ENCODE peak calls at places on chromosomes 1 and 21, in four cellular contexts. O is HCT116, K is Panc1, S is HepG2. T is an unnamed sample.

GRCh38 chr1:206457408-206457807 is 12.9 kb upstream of the IKBKE start:
- DNase-seq in K (no peak), O (no peak), S (no peak), T (no peak)

GRCh38 chr1:224897501-224897900 is 32.0 kb upstream of the DNAH14 start:
- DNase-seq in O (no peak), K (no peak), S (no peak), T (no peak)

GRCh38 chr1:229596961-229597699 is 28.8 kb downstream of the TAF5L start:
- DNase-seq in O (no peak), S (no peak), K (no peak), T (no peak)

GRCh38 chr1:154611150-154611865 is 3.3 kb upstream of the ADAR start:
- DNase-seq in O (no peak), S (no peak), K (no peak), T (no peak)

GRCh38 chr1:185813401-185813979 is 79.3 kb downstream of the HMCN1 start:
- DNase-seq in S (peak), K (peak), O (peak), T (peak)

GRCh38 chr1:206469933-206470691 is at the start of gene IKBKE:
- DNase-seq in K (no peak), O (peak), S (peak), T (peak)

GRCh38 chr1:109864063-109864822 is 46.4 kb upstream of the CSF1 start:
- DNase-seq in S (no peak), K (no peak), O (no peak), T (peak)

GRCh38 chr1:202411421-202411820 is 62.9 kb downstream of the PPP1R12B start:
- DNase-seq in K (no peak), S (no peak), O (no peak), T (no peak)

GRCh38 chr1:156608981-156609380 is 7.7 kb upstream of the GPATCH4 start:
- DNase-seq in O (no peak), K (no peak), S (no peak), T (peak)

GRCh38 chr1:203663294-203663693 is 36.7 kb downstream of the ATP2B4 start:
- DNase-seq in K (peak), S (no peak), O (peak), T (no peak)

GRCh38 chr1:8276173-8276914 is 41.6 kb upstream of the SLC45A1 start:
- DNase-seq in S (no peak), O (no peak), K (no peak), T (no peak)

GRCh38 chr21:15126948-15127347 is 62.1 kb upstream of the NRIP1 start:
- DNase-seq in K (no peak), S (no peak), O (no peak), T (no peak)

GRCh38 chr21:43343095-43343991 is 83.6 kb downstream of the SIK1 start:
- DNase-seq in S (peak), K (no peak), O (no peak), T (no peak)

GRCh38 chr1:154941332-154941995 is 4.9 kb upstream of the PMVK start:
- DNase-seq in S (peak), K (no peak), O (no peak), T (peak)

GRCh38 chr1:117674521-117675400 is 68.9 kb downstream of the TENT5C start:
- DNase-seq in K (peak), S (no peak), O (no peak), T (peak)

GRCh38 chr21:33848252-33848953 is 67.2 kb downstream of the ATP5PO start:
- DNase-seq in O (no peak), K (no peak), S (no peak), T (no peak)

GRCh38 chr1:110914676-110915075 is 41.7 kb downstream of the CD53 start:
- DNase-seq in O (no peak), S (no peak), K (no peak), T (no peak)

GRCh38 chr1:234975122-234975940 is 153.3 kb downstream of the TOMM20 start:
- DNase-seq in O (peak), S (peak), K (no peak), T (peak)

GRCh38 chr21:37006521-37007291 is at the start of gene RIPPLY3:
- DNase-seq in O (no peak), S (no peak), K (no peak), T (no peak)

GRCh38 chr1:89955311-89955710 is 39.6 kb upstream of the ZNF326 start:
- DNase-seq in S (no peak), K (no peak), O (no peak), T (no peak)

GRCh38 chr1:179017383-179018326 is 8.0 kb upstream of the FAM20B start:
- DNase-seq in S (peak), K (no peak), O (no peak), T (peak)

GRCh38 chr1:173365341-173365740 is 111.8 kb upstream of the PRDX6 start:
- DNase-seq in K (no peak), S (no peak), O (no peak), T (no peak)

GRCh38 chr1:170555370-170555769 is 23.4 kb downstream of the GORAB start:
- DNase-seq in S (no peak), K (no peak), O (no peak), T (no peak)

GRCh38 chr1:167052389-167052788 is 37.8 kb downstream of the GPA33 start:
- DNase-seq in O (peak), K (no peak), S (peak), T (peak)

GRCh38 chr1:183841950-183842816 is 37.3 kb downstream of the RGL1 start:
- DNase-seq in K (no peak), S (peak), O (no peak), T (no peak)

GRCh38 chr1:89831462-89832113 is 10.8 kb downstream of the LRRC8D start:
- DNase-seq in O (no peak), K (no peak), S (no peak), T (no peak)

GRCh38 chr1:8687539-8687938 is 129.9 kb downstream of the RERE start:
- DNase-seq in K (no peak), O (no peak), S (no peak), T (no peak)

GRCh38 chr1:156895408-156895874 is 1.9 kb downstream of the PEAR1 start:
- DNase-seq in K (no peak), O (no peak), S (no peak), T (no peak)

GRCh38 chr1:224922404-224923164 is 6.9 kb upstream of the DNAH14 start:
- DNase-seq in O (peak), K (no peak), S (peak), T (peak)

GRCh38 chr21:17370263-17370662 is 142.6 kb upstream of the CXADR start:
- DNase-seq in S (no peak), K (no peak), O (no peak), T (no peak)

GRCh38 chr21:43716376-43717165 is 2.4 kb upstream of the PDXK start:
- DNase-seq in K (no peak), O (no peak), S (no peak), T (no peak)

GRCh38 chr1:218323568-218324225 is 21.4 kb upstream of the TGFB2 start:
- DNase-seq in S (no peak), O (no peak), K (no peak), T (no peak)

GRCh38 chr1:112849425-112849966 is 106.5 kb downstream of the SLC16A1 start:
- DNase-seq in S (no peak), O (no peak), K (no peak), T (no peak)

GRCh38 chr1:7521803-7522202 is 249.3 kb upstream of the VAMP3 start:
- DNase-seq in S (no peak), K (no peak), O (no peak), T (no peak)

GRCh38 chr1:166040223-166040622 is 126.6 kb downstream of the FAM78B start:
- DNase-seq in S (no peak), K (no peak), O (no peak), T (no peak)

GRCh38 chr1:171884475-171884874 is 43.2 kb downstream of the DNM3 start:
- DNase-seq in O (no peak), S (no peak), K (no peak), T (no peak)

DNA sequence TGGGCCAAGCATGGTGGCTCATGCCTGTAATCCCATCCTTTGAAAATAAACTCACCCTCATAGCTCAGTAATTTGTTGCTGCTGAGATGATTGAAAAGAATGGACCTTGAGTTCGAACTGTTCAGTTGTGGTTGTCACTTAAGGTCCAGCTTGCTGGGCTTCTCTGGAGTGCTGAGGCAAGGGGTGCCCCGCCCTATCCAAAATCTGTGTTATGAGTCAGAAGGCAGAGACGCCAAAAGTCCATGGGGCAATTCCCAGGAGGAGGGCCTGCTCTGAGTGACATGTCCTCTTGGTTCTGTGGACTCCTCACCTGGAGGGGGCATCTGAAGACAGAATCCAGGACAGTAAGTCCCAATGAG is 64.9 kb downstream of the MYOM3 start:
- DNase-seq in O (peak), K (peak), S (peak), T (peak)
- TF ChIP-seq TCF7L2 in O (no peak), K (no peak), S (no peak), T (no peak)

GRCh38 chr1:197178998-197179397 is 32.5 kb upstream of the ASPM start:
- DNase-seq in K (no peak), O (no peak), S (peak), T (no peak)
- TF ChIP-seq TCF7L2 in K (no peak), O (no peak), S (no peak), T (no peak)

DNA sequence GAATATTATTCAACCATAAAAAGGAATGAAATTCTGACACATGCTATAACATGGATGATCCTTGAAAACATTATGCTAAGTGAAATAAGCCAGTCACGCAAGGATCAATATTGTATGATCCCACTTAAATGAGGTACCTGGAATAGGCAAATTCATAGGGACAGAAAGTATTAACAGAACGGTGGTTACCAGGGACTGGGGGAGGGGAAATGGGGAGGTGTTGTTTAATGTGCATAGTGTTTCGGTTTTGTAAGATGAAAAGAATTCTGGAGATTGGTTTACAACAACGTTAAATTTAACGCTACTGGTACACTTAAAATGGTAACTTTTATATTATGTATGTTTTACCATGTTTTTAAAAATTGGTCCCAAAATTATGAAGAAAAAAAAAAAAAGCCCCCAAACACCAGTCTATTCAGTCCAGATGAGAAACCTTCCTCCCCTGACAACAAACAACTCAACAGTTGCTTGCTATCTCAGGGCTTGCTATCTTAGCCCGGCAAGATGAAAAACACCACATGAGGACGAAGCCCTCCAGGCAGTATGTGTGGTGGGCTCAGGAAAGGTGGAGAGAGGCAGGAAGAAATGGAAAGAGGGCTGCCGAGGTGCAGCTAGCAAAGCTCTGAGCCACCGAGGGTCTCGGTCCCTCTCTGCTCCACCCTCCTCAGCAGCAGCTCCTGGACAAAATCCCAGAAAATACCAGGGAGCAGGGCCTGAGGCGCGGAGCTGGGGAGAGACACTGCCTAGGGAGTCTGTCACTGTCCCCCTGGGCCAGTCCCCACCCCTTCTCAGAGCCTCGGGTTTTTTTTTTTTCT is 8.5 kb downstream of the NUAK2 start:
- DNase-seq in S (no peak), K (no peak), O (no peak), T (no peak)
- TF ChIP-seq TCF7L2 in S (no peak), K (no peak), O (no peak), T (no peak)

GRCh38 chr1:227788279-227789041 is 27.0 kb upstream of the PRSS38 start:
- DNase-seq in O (peak), S (peak), K (no peak), T (peak)

GRCh38 chr1:227786673-227787512 is 28.6 kb upstream of the PRSS38 start:
- DNase-seq in K (no peak), O (no peak), S (no peak), T (no peak)

GRCh38 chr1:227787513-227788278 is 27.8 kb upstream of the PRSS38 start:
- DNase-seq in O (peak), K (peak), S (peak), T (peak)

GRCh38 chr1:227785094-227785811 is 30.2 kb upstream of the PRSS38 start:
- DNase-seq in K (no peak), S (no peak), O (no peak), T (no peak)

GRCh38 chr1:227785812-227786608 is 29.5 kb upstream of the PRSS38 start:
- DNase-seq in K (no peak), O (no peak), S (no peak), T (no peak)
- TF ChIP-seq TCF7L2 in K (no peak), O (no peak), S (no peak), T (no peak)

DNA sequence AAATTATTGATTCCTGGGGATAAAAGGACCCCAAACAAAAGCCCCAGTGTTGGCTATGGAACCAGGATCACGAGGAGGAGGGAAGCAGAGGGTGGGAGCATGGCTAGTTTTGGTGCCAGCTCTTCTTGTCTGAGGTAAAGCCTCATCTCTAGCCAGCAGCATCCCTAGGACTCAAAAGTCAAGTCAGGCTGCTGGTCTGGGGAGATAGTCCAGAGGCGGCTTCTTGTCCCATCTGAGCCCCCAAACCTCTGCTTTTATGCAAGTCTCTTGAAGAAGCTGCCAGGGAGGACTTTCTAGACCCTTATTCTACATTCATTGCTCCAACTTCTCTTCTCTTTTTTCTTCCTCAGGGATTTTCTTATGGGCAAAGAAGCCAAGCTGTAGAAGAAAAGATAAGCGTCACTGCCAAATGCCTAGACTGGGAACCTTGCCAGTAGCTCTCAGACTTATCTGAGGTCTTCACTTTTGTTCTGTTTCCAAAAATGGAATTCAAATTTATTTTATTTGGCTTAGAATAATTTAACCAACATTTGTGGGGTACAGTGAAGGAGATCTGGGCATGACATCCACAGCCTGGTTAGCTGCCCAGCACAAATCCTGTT is 6.9 kb upstream of the ANKRD35 start:
- DNase-seq in S (no peak), K (no peak), O (no peak), T (no peak)
- TF ChIP-seq TCF7L2 in S (no peak), K (no peak), O (no peak), T (no peak)

T was measured in K562.